ENCODE peak calls at places on chromosome 22, in seven cellular contexts. D is K562, I is HepG2, F is HCT116, Q is SK-N-SH, W is GM12878, P is H1. N is an unnamed sample.

GRCh38 chr22:39999144-39999757 is 4.5 kb downstream of the FAM83F start:
- DNase-seq in D (peak; percentile 87), I (peak; percentile 27), F (no peak), Q (no peak), W (no peak), P (no peak), N (no peak)

GRCh38 chr22:42519544-42520237 is at the start of gene RRP7A:
- DNase-seq in D (peak; percentile 78), I (peak; percentile 48), F (no peak), Q (peak; percentile 82), W (no peak), P (no peak), N (no peak)

GRCh38 chr22:48459859-48460823 is 1367.5 kb downstream of the BRD1 start:
- DNase-seq in D (no peak), I (no peak), F (no peak), Q (no peak), W (no peak), P (no peak), N (no peak)

GRCh38 chr22:25774575-25775026 is 32.6 kb downstream of the MYO18B start:
- DNase-seq in D (no peak), I (no peak), F (no peak), Q (peak; percentile 84), W (no peak), P (no peak), N (no peak)

GRCh38 chr22:38609371-38609770 is 39.4 kb upstream of the DMC1 start:
- DNase-seq in D (no peak), I (no peak), F (no peak), Q (no peak), W (no peak), P (no peak), N (no peak)

GRCh38 chr22:37804886-37805857 is 2.6 kb upstream of the GCAT start:
- DNase-seq in D (no peak), I (peak; percentile 73), F (peak; percentile 67), Q (peak; percentile 93), W (no peak), P (no peak), N (no peak)

GRCh38 chr22:19105867-19106802 is 16.1 kb downstream of the DGCR2 start:
- DNase-seq in D (peak; percentile 73), I (no peak), F (no peak), Q (peak; percentile 57), W (no peak), P (no peak), N (no peak)

GRCh38 chr22:31347251-31348008 is 1.3 kb upstream of the PATZ1 start:
- DNase-seq in D (no peak), I (peak; percentile 64), F (peak; percentile 50), Q (peak; percentile 73), W (no peak), P (no peak), N (no peak)

GRCh38 chr22:19291218-19291579 is 320 bp downstream of the CLTCL1 start:
- DNase-seq in D (peak; percentile 77), I (no peak), F (no peak), Q (peak; percentile 76), W (no peak), P (no peak), N (no peak)

GRCh38 chr22:49230194-49230577 is 597.5 kb downstream of the BRD1 start:
- DNase-seq in D (peak; percentile 9), I (no peak), F (no peak), Q (no peak), W (no peak), P (no peak), N (no peak)

GRCh38 chr22:26671317-26672059 is 14.1 kb downstream of the MIAT start:
- DNase-seq in D (no peak), I (no peak), F (no peak), Q (no peak), W (peak; percentile 73), P (no peak), N (no peak)

GRCh38 chr22:25104367-25104766 is 95.3 kb upstream of the CRYBB3 start:
- DNase-seq in D (no peak), I (no peak), F (no peak), Q (no peak), W (no peak), P (no peak), N (no peak)

GRCh38 chr22:35604671-35605457 is 12.3 kb downstream of the MB start:
- DNase-seq in D (peak; percentile 14), I (no peak), F (no peak), Q (peak; percentile 73), W (no peak), P (no peak), N (no peak)

GRCh38 chr22:41902932-41903421 is 11.9 kb downstream of the SHISA8 start:
- DNase-seq in D (no peak), I (no peak), F (no peak), Q (no peak), W (no peak), P (no peak), N (no peak)

GRCh38 chr22:17858033-17858432 is 83.8 kb upstream of the BID start:
- DNase-seq in D (no peak), I (no peak), F (no peak), Q (no peak), W (no peak), P (no peak), N (no peak)

GRCh38 chr22:48316245-48316875 is 1511.3 kb downstream of the BRD1 start:
- DNase-seq in D (no peak), I (no peak), F (no peak), Q (no peak), W (no peak), P (no peak), N (no peak)

GRCh38 chr22:30226192-30226832 is 20.2 kb downstream of the LIF start:
- DNase-seq in D (no peak), I (peak; percentile 44), F (no peak), Q (no peak), W (no peak), P (no peak), N (no peak)
- H3K4me1 ChIP-seq in D (peaks cover 12% of the 10 kb centered on the region), I (peaks cover 55% of the 10 kb centered on the region), F (peaks cover 47% of the 10 kb centered on the region), Q (no peaks in the 10 kb centered on the region), W (peaks cover 15% of the 10 kb centered on the region), P (peaks cover 6% of the 10 kb centered on the region), N (peaks cover 45% of the 10 kb centered on the region)

DNA sequence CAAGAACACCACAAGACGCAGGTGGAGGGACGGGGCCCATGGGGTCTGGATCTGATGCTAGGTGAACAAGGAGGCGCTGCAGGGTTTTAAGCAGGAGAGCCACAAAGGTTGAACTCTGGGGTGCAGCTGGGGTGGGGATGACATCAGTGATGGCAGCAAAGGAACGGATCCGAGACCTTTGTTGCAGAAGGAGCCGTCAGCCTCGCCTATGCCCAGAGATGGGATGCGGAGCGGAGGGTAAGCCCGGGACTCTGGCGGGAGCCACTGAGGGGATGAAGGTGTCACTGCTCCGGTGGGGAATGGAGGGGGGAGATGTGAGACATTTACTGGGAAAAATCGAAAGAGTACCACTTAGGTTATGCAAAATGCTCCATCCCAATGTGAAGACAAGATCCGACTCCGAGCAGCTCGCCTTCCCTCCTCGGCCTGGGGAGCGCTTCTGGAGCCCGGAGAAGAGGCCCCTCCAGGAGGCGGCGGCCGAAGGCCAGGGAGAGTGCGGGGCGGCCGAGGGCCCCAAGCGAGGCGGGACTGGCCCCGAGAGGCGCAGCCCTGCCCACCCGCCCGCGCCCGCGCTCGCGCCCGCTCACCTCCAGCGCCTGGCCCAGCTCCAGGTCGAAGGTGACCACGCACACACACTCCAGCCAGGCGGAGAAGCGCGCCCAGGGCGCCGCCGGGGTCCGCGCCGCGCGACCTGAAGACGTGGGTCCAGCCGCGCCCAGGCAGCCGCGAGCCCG is 420 bp downstream of the DENND6B start:
- DNase-seq in D (no peak), I (no peak), F (no peak), Q (peak; percentile 55), W (no peak), P (no peak), N (no peak)
- H3K4me3 ChIP-seq in D (peak overlapping the region; percentile 60), I (peak overlapping the region; percentile 83), F (peak overlapping the region; percentile 80), Q (peak overlapping the region; percentile 59), W (peak overlapping the region; percentile 57), P (peak overlapping the region; percentile 70), N (peak overlapping the region; percentile 59)

GRCh38 chr22:36787594-36787993 is 11.7 kb upstream of the IFT27 start:
- DNase-seq in D (no peak), I (no peak), F (no peak), Q (no peak), W (no peak), P (no peak), N (no peak)

GRCh38 chr22:36795633-36796032 is 19.7 kb upstream of the IFT27 start:
- DNase-seq in D (no peak), I (no peak), F (no peak), Q (no peak), W (no peak), P (no peak), N (no peak)

DNA sequence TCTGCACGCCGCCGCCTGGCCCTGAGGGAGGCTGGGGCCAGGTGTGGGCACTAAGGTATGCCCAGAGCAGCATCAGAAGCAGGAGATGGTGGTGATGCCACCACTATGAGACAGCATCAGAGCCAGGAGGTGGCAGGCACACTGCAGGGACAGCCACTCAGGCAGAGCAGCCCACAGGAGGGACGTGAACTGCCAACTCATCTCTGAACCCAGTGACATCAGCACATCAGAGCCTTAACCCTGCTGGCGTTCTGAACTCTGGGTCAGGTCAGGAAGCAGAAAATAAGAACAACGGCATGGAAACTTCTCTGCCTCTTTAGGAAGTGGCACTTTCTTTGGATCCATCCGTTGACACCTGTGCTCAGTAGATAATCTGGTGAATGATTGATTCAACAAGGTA is 14.7 kb upstream of the IFT27 start:
- DNase-seq in D (peak; percentile 14), I (no peak), F (no peak), Q (no peak), W (no peak), P (no peak), N (no peak)
- TF ChIP-seq SIN3A in D (no peak), I (no peak), F (no peak), Q (no peak), W (no peak), P (no peak), N (no peak)

GRCh38 chr22:22752556-22753477 is 108.4 kb downstream of the GGTLC2 start:
- DNase-seq in D (peak; percentile 61), I (no peak), F (no peak), Q (no peak), W (no peak), P (no peak), N (no peak)

GRCh38 chr22:22749167-22749758 is 104.8 kb downstream of the GGTLC2 start:
- DNase-seq in D (peak; percentile 50), I (no peak), F (no peak), Q (no peak), W (no peak), P (no peak), N (no peak)

GRCh38 chr22:22750335-22751042 is 106.1 kb downstream of the GGTLC2 start:
- DNase-seq in D (no peak), I (no peak), F (no peak), Q (no peak), W (no peak), P (no peak), N (no peak)

GRCh38 chr22:22752199-22752555 is 107.8 kb downstream of the GGTLC2 start:
- DNase-seq in D (no peak), I (no peak), F (no peak), Q (no peak), W (no peak), P (no peak), N (no peak)

DNA sequence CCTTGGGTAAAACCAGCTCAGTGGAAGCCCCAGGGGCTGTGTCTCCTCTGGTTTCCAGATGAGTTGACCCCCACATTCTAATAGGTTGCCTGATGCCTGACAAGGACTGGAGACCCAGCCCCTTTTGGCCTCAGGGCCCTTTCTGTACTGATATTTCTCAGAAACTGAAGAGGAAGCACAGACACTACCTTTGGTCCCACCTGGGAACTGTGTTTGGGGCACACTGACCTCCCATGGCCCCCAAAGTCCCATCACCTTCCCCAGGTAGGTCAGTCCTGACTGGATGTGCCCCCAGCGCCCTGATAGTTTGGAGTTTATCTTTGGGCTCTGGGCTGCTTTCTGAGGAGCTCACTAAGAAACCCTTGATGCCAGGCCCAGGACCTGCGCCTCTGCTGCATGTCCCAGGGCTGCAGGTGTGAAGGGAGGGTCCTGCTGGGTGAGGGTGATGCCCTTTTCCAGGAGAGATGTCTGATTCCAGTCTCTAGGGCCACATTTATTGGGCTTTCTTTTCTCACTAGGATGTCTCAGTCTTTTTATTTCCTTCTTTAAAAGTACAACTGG is 106.7 kb downstream of the GGTLC2 start:
- DNase-seq in D (no peak), I (no peak), F (no peak), Q (no peak), W (no peak), P (no peak), N (no peak)
- H3K4me1 ChIP-seq in D (no peaks in the 10 kb centered on the region), I (no peaks in the 10 kb centered on the region), F (no peaks in the 10 kb centered on the region), Q (no peaks in the 10 kb centered on the region), W (no peaks in the 10 kb centered on the region), P (no peaks in the 10 kb centered on the region), N (no peaks in the 10 kb centered on the region)

N was measured in Panc1.